ENCODE peak calls at places on chromosome 1, in eight cellular contexts. One of them, this sample, is unnamed. For H3K4me1, the result is how much of the 10 kb centered on the place peaks cover.

GRCh38 chr1:92291372-92291999 is 7.3 kb downstream of the GLMN start:
- DNase-seq in effector memory CD4-positive, alpha-beta T cell: no peak
- DNase-seq in aorta: no peak
- DNase-seq in fibroblast of lung: peak
- DNase-seq in tibial artery: no peak
- DNase-seq in breast epithelium: no peak
- DNase-seq in GM23338: peak
- DNase-seq in endodermal cell: peak
- DNase-seq in this sample: no peak

GRCh38 chr1:163162281-163162937 is 40.3 kb downstream of the RGS5 start:
- DNase-seq in effector memory CD4-positive, alpha-beta T cell: no peak
- DNase-seq in aorta: no peak
- DNase-seq in fibroblast of lung: peak
- DNase-seq in tibial artery: no peak
- DNase-seq in breast epithelium: no peak
- DNase-seq in GM23338: no peak
- DNase-seq in endodermal cell: no peak
- DNase-seq in this sample: no peak

GRCh38 chr1:178885869-178886268 is 15.0 kb upstream of the ANGPTL1 start:
- DNase-seq in effector memory CD4-positive, alpha-beta T cell: no peak
- DNase-seq in aorta: no peak
- DNase-seq in fibroblast of lung: no peak
- DNase-seq in tibial artery: no peak
- DNase-seq in breast epithelium: no peak
- DNase-seq in GM23338: no peak
- DNase-seq in endodermal cell: no peak
- DNase-seq in this sample: no peak

GRCh38 chr1:102191723-102192122 is 195.0 kb upstream of the OLFM3 start:
- DNase-seq in effector memory CD4-positive, alpha-beta T cell: no peak
- DNase-seq in aorta: no peak
- DNase-seq in fibroblast of lung: peak
- DNase-seq in tibial artery: no peak
- DNase-seq in breast epithelium: no peak
- DNase-seq in GM23338: peak
- DNase-seq in endodermal cell: peak
- DNase-seq in this sample: peak

GRCh38 chr1:100122177-100122576 is 10.6 kb downstream of the SASS6 start:
- DNase-seq in effector memory CD4-positive, alpha-beta T cell: no peak
- DNase-seq in aorta: no peak
- DNase-seq in fibroblast of lung: no peak
- DNase-seq in tibial artery: no peak
- DNase-seq in breast epithelium: no peak
- DNase-seq in GM23338: no peak
- DNase-seq in endodermal cell: no peak
- DNase-seq in this sample: no peak

GRCh38 chr1:246300653-246301549 is 206.2 kb downstream of the SMYD3 start:
- DNase-seq in effector memory CD4-positive, alpha-beta T cell: no peak
- DNase-seq in aorta: no peak
- DNase-seq in fibroblast of lung: no peak
- DNase-seq in tibial artery: no peak
- DNase-seq in breast epithelium: no peak
- DNase-seq in GM23338: no peak
- DNase-seq in endodermal cell: no peak
- DNase-seq in this sample: no peak

GRCh38 chr1:167516404-167517388 is 1.6 kb downstream of the CD247 start:
- DNase-seq in effector memory CD4-positive, alpha-beta T cell: no peak
- DNase-seq in aorta: no peak
- DNase-seq in fibroblast of lung: no peak
- DNase-seq in tibial artery: no peak
- DNase-seq in breast epithelium: no peak
- DNase-seq in GM23338: no peak
- DNase-seq in endodermal cell: peak
- DNase-seq in this sample: no peak

GRCh38 chr1:6384962-6385672 is 8.4 kb downstream of the ACOT7 start:
- DNase-seq in effector memory CD4-positive, alpha-beta T cell: no peak
- DNase-seq in aorta: no peak
- DNase-seq in fibroblast of lung: peak
- DNase-seq in tibial artery: no peak
- DNase-seq in breast epithelium: peak
- DNase-seq in GM23338: no peak
- DNase-seq in endodermal cell: no peak
- DNase-seq in this sample: no peak

GRCh38 chr1:111930356-111930755 is 59.1 kb downstream of the KCND3 start:
- DNase-seq in effector memory CD4-positive, alpha-beta T cell: no peak
- DNase-seq in aorta: no peak
- DNase-seq in fibroblast of lung: no peak
- DNase-seq in tibial artery: no peak
- DNase-seq in breast epithelium: no peak
- DNase-seq in GM23338: no peak
- DNase-seq in endodermal cell: no peak
- DNase-seq in this sample: no peak

GRCh38 chr1:7136166-7136953 is 351.1 kb downstream of the CAMTA1 start:
- DNase-seq in effector memory CD4-positive, alpha-beta T cell: no peak
- DNase-seq in aorta: no peak
- DNase-seq in fibroblast of lung: peak
- DNase-seq in tibial artery: no peak
- DNase-seq in breast epithelium: no peak
- DNase-seq in GM23338: no peak
- DNase-seq in endodermal cell: peak
- DNase-seq in this sample: no peak

GRCh38 chr1:118204648-118205047 is 19.6 kb upstream of the SPAG17 start:
- DNase-seq in effector memory CD4-positive, alpha-beta T cell: no peak
- DNase-seq in aorta: no peak
- DNase-seq in fibroblast of lung: no peak
- DNase-seq in tibial artery: no peak
- DNase-seq in breast epithelium: no peak
- DNase-seq in GM23338: no peak
- DNase-seq in endodermal cell: no peak
- DNase-seq in this sample: no peak

GRCh38 chr1:1083181-1084027 is 9.3 kb upstream of the RNF223 start:
- DNase-seq in effector memory CD4-positive, alpha-beta T cell: no peak
- DNase-seq in aorta: no peak
- DNase-seq in fibroblast of lung: no peak
- DNase-seq in tibial artery: peak
- DNase-seq in breast epithelium: no peak
- DNase-seq in GM23338: no peak
- DNase-seq in endodermal cell: peak
- DNase-seq in this sample: peak

GRCh38 chr1:81142099-81142776 is 658.5 kb upstream of the ADGRL2 start:
- DNase-seq in effector memory CD4-positive, alpha-beta T cell: no peak
- DNase-seq in aorta: no peak
- DNase-seq in fibroblast of lung: peak
- DNase-seq in tibial artery: no peak
- DNase-seq in breast epithelium: no peak
- DNase-seq in GM23338: no peak
- DNase-seq in endodermal cell: no peak
- DNase-seq in this sample: no peak

GRCh38 chr1:201593200-201593828 is 54.4 kb downstream of the NAV1 start:
- DNase-seq in effector memory CD4-positive, alpha-beta T cell: no peak
- DNase-seq in aorta: peak
- DNase-seq in fibroblast of lung: peak
- DNase-seq in tibial artery: peak
- DNase-seq in breast epithelium: peak
- DNase-seq in GM23338: no peak
- DNase-seq in endodermal cell: no peak
- DNase-seq in this sample: peak

GRCh38 chr1:232988572-232989040 is 38.2 kb downstream of the NTPCR start:
- DNase-seq in effector memory CD4-positive, alpha-beta T cell: no peak
- DNase-seq in aorta: no peak
- DNase-seq in fibroblast of lung: peak
- DNase-seq in tibial artery: no peak
- DNase-seq in breast epithelium: no peak
- DNase-seq in GM23338: no peak
- DNase-seq in endodermal cell: no peak
- DNase-seq in this sample: no peak

GRCh38 chr1:61124078-61124477 is 41.7 kb downstream of the NFIA start:
- DNase-seq in effector memory CD4-positive, alpha-beta T cell: no peak
- DNase-seq in aorta: no peak
- DNase-seq in fibroblast of lung: no peak
- DNase-seq in tibial artery: no peak
- DNase-seq in breast epithelium: no peak
- DNase-seq in GM23338: no peak
- DNase-seq in endodermal cell: no peak
- DNase-seq in this sample: no peak
- H3K4me1 ChIP-seq in effector memory CD4-positive, alpha-beta T cell: under half
- H3K4me1 ChIP-seq in aorta: under half
- H3K4me1 ChIP-seq in fibroblast of lung: under half
- H3K4me1 ChIP-seq in tibial artery: under half
- H3K4me1 ChIP-seq in breast epithelium: under half
- H3K4me1 ChIP-seq in GM23338: under half
- H3K4me1 ChIP-seq in endodermal cell: under half
- H3K4me1 ChIP-seq in this sample: under half

DNA sequence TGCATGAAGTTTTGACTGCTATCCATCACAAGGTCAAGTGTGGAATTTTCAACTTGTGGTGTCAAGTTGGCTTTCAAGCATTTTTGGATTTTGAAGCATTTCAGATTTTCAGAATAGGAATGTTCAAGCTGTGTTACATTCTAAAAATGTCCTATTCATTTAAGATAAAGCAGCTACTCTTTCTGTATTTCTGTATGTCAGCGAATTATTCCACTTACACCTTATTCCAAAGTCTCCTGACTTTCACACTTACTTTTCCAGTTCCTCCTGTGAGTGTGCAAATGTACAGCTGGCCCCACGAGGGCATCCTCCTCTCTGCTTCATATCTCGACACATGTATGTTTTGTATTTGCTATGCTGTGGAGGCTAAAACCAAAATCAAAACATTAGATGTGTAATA is 51.9 kb downstream of the RC3H1 start:
- DNase-seq in effector memory CD4-positive, alpha-beta T cell: no peak
- DNase-seq in aorta: no peak
- DNase-seq in fibroblast of lung: no peak
- DNase-seq in tibial artery: no peak
- DNase-seq in breast epithelium: no peak
- DNase-seq in GM23338: no peak
- DNase-seq in endodermal cell: no peak
- DNase-seq in this sample: no peak
- H3K4me1 ChIP-seq in effector memory CD4-positive, alpha-beta T cell: under half
- H3K4me1 ChIP-seq in aorta: under half
- H3K4me1 ChIP-seq in fibroblast of lung: under half
- H3K4me1 ChIP-seq in tibial artery: under half
- H3K4me1 ChIP-seq in breast epithelium: under half
- H3K4me1 ChIP-seq in GM23338: under half
- H3K4me1 ChIP-seq in endodermal cell: under half
- H3K4me1 ChIP-seq in this sample: under half

DNA sequence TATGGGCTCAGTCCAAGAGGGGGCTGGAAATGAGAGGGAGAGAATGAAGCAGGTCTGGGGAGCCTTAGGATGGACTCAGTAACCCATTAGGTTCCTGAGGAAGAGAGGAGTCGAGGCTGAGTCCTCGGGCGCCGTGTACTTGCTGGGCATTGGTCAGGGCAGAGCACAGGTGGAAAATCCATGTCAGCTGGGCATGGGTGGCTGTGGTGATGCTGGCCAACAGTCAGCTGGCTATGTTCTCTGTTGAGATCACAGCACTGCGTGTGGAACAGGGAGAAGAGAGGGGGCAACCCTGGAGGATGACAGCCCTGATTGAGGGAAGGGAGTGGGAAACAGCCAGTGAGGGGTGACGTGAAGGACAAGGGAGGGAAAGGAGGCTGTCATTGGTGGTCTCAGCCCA is 43.1 kb upstream of the CLSTN1 start:
- DNase-seq in effector memory CD4-positive, alpha-beta T cell: no peak
- DNase-seq in aorta: no peak
- DNase-seq in fibroblast of lung: no peak
- DNase-seq in tibial artery: no peak
- DNase-seq in breast epithelium: no peak
- DNase-seq in GM23338: no peak
- DNase-seq in endodermal cell: no peak
- DNase-seq in this sample: no peak
- H3K4me1 ChIP-seq in effector memory CD4-positive, alpha-beta T cell: under half
- H3K4me1 ChIP-seq in aorta: under half
- H3K4me1 ChIP-seq in fibroblast of lung: under half
- H3K4me1 ChIP-seq in tibial artery: under half
- H3K4me1 ChIP-seq in breast epithelium: under half
- H3K4me1 ChIP-seq in GM23338: under half
- H3K4me1 ChIP-seq in endodermal cell: under half
- H3K4me1 ChIP-seq in this sample: under half

GRCh38 chr1:8473892-8474300 is 156.0 kb downstream of the SLC45A1 start:
- DNase-seq in effector memory CD4-positive, alpha-beta T cell: no peak
- DNase-seq in aorta: no peak
- DNase-seq in fibroblast of lung: no peak
- DNase-seq in tibial artery: no peak
- DNase-seq in breast epithelium: no peak
- DNase-seq in GM23338: no peak
- DNase-seq in endodermal cell: no peak
- DNase-seq in this sample: no peak
- H3K4me1 ChIP-seq in effector memory CD4-positive, alpha-beta T cell: under half
- H3K4me1 ChIP-seq in aorta: under half
- H3K4me1 ChIP-seq in fibroblast of lung: under half
- H3K4me1 ChIP-seq in tibial artery: under half
- H3K4me1 ChIP-seq in breast epithelium: under half
- H3K4me1 ChIP-seq in GM23338: under half
- H3K4me1 ChIP-seq in endodermal cell: under half
- H3K4me1 ChIP-seq in this sample: under half

DNA sequence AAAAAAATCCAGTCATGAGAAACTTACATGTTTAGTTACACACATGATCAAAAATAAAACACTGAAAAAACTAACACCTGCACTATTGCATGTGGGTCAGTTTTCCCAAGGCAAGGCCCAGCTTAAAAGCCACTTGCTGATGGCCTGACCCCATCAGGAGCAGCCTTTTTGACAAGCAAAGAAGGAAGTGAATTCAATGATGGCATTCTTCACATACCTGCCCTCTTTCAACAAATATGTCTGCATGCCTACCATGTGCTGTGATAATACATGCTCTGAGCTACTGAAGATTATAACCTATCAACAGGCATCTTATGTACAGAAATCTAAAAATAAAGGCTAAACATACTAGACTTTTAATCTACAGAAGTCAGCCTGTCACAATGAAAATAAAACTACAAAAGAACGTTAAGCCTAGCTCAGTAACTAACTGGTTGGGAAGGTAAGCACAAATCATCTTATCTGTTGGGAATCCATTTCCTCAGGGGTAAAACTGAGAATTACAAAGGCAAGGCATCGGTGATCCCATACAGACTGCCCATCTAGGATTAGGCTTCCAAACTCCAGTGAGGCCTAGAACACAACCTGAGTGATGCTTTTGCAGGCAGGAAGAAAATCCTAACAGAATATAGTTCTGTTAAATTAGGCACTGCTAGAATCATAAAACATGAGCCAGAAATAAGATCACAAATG is 14.5 kb downstream of the SORT1 start:
- DNase-seq in effector memory CD4-positive, alpha-beta T cell: no peak
- DNase-seq in aorta: no peak
- DNase-seq in fibroblast of lung: no peak
- DNase-seq in tibial artery: no peak
- DNase-seq in breast epithelium: no peak
- DNase-seq in GM23338: peak
- DNase-seq in endodermal cell: peak
- DNase-seq in this sample: no peak
- H3K4me1 ChIP-seq in effector memory CD4-positive, alpha-beta T cell: under half
- H3K4me1 ChIP-seq in aorta: under half
- H3K4me1 ChIP-seq in fibroblast of lung: under half
- H3K4me1 ChIP-seq in tibial artery: half or more
- H3K4me1 ChIP-seq in breast epithelium: under half
- H3K4me1 ChIP-seq in GM23338: under half
- H3K4me1 ChIP-seq in endodermal cell: under half
- H3K4me1 ChIP-seq in this sample: under half

GRCh38 chr1:21332691-21333449 is 42.6 kb upstream of the ECE1 start:
- DNase-seq in effector memory CD4-positive, alpha-beta T cell: no peak
- DNase-seq in aorta: no peak
- DNase-seq in fibroblast of lung: no peak
- DNase-seq in tibial artery: no peak
- DNase-seq in breast epithelium: no peak
- DNase-seq in GM23338: no peak
- DNase-seq in endodermal cell: no peak
- DNase-seq in this sample: peak
- H3K4me1 ChIP-seq in effector memory CD4-positive, alpha-beta T cell: half or more
- H3K4me1 ChIP-seq in aorta: under half
- H3K4me1 ChIP-seq in fibroblast of lung: under half
- H3K4me1 ChIP-seq in tibial artery: half or more
- H3K4me1 ChIP-seq in breast epithelium: under half
- H3K4me1 ChIP-seq in GM23338: under half
- H3K4me1 ChIP-seq in endodermal cell: under half
- H3K4me1 ChIP-seq in this sample: half or more

This sample was measured in testis.